ENCODE peak calls at places on chromosome 13, in nine cellular contexts. One of them, this sample, is unnamed.

GRCh38 chr13:43411741-43412140 is 375.0 kb downstream of the ENOX1 start:
- DNase-seq in H1: no peak
- DNase-seq in spleen: no peak
- DNase-seq in sigmoid colon: peak
- DNase-seq in prostate gland: no peak
- DNase-seq in GM12892: no peak
- DNase-seq in transverse colon: peak
- DNase-seq in stomach: no peak
- DNase-seq in breast epithelium: no peak
- DNase-seq in this sample: no peak

GRCh38 chr13:42707003-42707402 is 74.4 kb upstream of the FAM216B start:
- DNase-seq in GM12892: no peak
- DNase-seq in spleen: no peak
- DNase-seq in prostate gland: no peak
- DNase-seq in sigmoid colon: no peak
- DNase-seq in transverse colon: no peak
- DNase-seq in stomach: no peak
- DNase-seq in H1: no peak
- DNase-seq in breast epithelium: no peak
- DNase-seq in this sample: no peak

GRCh38 chr13:20049558-20050473 is 91.3 kb downstream of the ZMYM2 start:
- DNase-seq in breast epithelium: no peak
- DNase-seq in sigmoid colon: no peak
- DNase-seq in H1: no peak
- DNase-seq in prostate gland: no peak
- DNase-seq in stomach: no peak
- DNase-seq in GM12892: no peak
- DNase-seq in transverse colon: no peak
- DNase-seq in spleen: no peak
- DNase-seq in this sample: no peak

GRCh38 chr13:26299168-26299788 is 45.3 kb downstream of the CDK8 start:
- DNase-seq in spleen: no peak
- DNase-seq in stomach: no peak
- DNase-seq in transverse colon: no peak
- DNase-seq in sigmoid colon: no peak
- DNase-seq in prostate gland: no peak
- DNase-seq in GM12892: no peak
- DNase-seq in H1: no peak
- DNase-seq in breast epithelium: no peak
- DNase-seq in this sample: no peak

GRCh38 chr13:108306768-108307332 is 37.3 kb downstream of the TNFSF13B start:
- DNase-seq in breast epithelium: no peak
- DNase-seq in H1: no peak
- DNase-seq in sigmoid colon: no peak
- DNase-seq in GM12892: no peak
- DNase-seq in stomach: no peak
- DNase-seq in spleen: no peak
- DNase-seq in prostate gland: no peak
- DNase-seq in transverse colon: no peak
- DNase-seq in this sample: no peak

GRCh38 chr13:97043302-97043701 is 49.0 kb upstream of the OXGR1 start:
- DNase-seq in H1: no peak
- DNase-seq in breast epithelium: no peak
- DNase-seq in spleen: no peak
- DNase-seq in GM12892: no peak
- DNase-seq in stomach: no peak
- DNase-seq in transverse colon: no peak
- DNase-seq in prostate gland: no peak
- DNase-seq in sigmoid colon: no peak
- DNase-seq in this sample: no peak

GRCh38 chr13:23020246-23020843 is 160.4 kb upstream of the SGCG start:
- DNase-seq in stomach: peak
- DNase-seq in spleen: no peak
- DNase-seq in GM12892: peak
- DNase-seq in sigmoid colon: peak
- DNase-seq in prostate gland: peak
- DNase-seq in transverse colon: peak
- DNase-seq in breast epithelium: no peak
- DNase-seq in H1: peak
- DNase-seq in this sample: peak

GRCh38 chr13:31009166-31009565 is 76.7 kb downstream of the TEX26 start:
- DNase-seq in stomach: no peak
- DNase-seq in breast epithelium: no peak
- DNase-seq in prostate gland: no peak
- DNase-seq in sigmoid colon: no peak
- DNase-seq in H1: no peak
- DNase-seq in transverse colon: no peak
- DNase-seq in GM12892: no peak
- DNase-seq in spleen: no peak
- DNase-seq in this sample: no peak

DNA sequence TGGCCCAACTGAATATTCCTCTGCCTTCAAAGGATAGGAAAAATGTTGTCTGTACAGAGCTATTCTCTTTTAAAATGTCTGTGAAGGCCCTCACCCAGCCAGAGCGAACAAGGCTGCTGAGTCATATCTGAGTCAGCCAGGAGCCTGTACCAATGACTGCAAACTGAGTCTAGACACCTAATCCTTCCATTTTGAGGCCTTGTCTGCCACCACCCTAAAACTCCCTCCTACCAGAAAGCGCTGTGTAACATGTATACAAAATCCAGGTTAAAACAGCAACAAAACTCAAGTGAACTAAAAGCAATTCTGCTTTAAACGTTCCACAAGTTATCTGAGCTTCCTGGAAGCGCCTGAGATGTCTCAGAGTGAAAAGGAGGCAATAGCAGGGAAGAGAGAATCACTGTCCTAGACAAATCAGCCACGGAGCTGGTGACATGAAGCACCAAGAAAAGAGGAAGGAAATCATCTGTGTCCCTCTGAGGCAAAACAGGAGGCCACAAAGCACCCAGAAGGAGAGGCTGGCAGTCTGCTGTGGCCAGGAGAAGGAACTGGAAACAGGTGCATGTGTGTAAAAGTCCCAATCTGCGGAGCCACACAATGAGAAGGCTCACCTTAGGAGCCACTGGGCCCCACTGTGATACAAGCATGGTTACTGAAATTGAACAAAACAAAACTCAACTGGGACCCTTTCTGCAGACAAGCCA is 10.2 kb downstream of the DHRS12 start:
- DNase-seq in transverse colon: no peak
- DNase-seq in breast epithelium: no peak
- DNase-seq in GM12892: no peak
- DNase-seq in stomach: no peak
- DNase-seq in H1: no peak
- DNase-seq in spleen: no peak
- DNase-seq in sigmoid colon: peak
- DNase-seq in prostate gland: no peak
- DNase-seq in this sample: no peak
- TF ChIP-seq POLR2AphosphoS5 in transverse colon: no peak
- TF ChIP-seq POLR2AphosphoS5 in breast epithelium: no peak
- TF ChIP-seq POLR2AphosphoS5 in GM12892: peak
- TF ChIP-seq POLR2AphosphoS5 in stomach: no peak
- TF ChIP-seq POLR2AphosphoS5 in H1: no peak
- TF ChIP-seq POLR2AphosphoS5 in spleen: peak
- TF ChIP-seq POLR2AphosphoS5 in sigmoid colon: no peak
- TF ChIP-seq POLR2AphosphoS5 in prostate gland: no peak
- TF ChIP-seq POLR2AphosphoS5 in this sample: no peak

GRCh38 chr13:112731667-112732616 is 42.1 kb downstream of the ATP11A start:
- DNase-seq in spleen: peak
- DNase-seq in breast epithelium: no peak
- DNase-seq in H1: no peak
- DNase-seq in stomach: no peak
- DNase-seq in GM12892: no peak
- DNase-seq in prostate gland: no peak
- DNase-seq in transverse colon: no peak
- DNase-seq in sigmoid colon: no peak
- DNase-seq in this sample: no peak

GRCh38 chr13:112730157-112730671 is 40.4 kb downstream of the ATP11A start:
- DNase-seq in spleen: peak
- DNase-seq in prostate gland: no peak
- DNase-seq in sigmoid colon: peak
- DNase-seq in H1: no peak
- DNase-seq in stomach: peak
- DNase-seq in transverse colon: no peak
- DNase-seq in GM12892: no peak
- DNase-seq in breast epithelium: no peak
- DNase-seq in this sample: no peak

GRCh38 chr13:112728375-112729126 is 38.7 kb downstream of the ATP11A start:
- DNase-seq in stomach: no peak
- DNase-seq in transverse colon: no peak
- DNase-seq in sigmoid colon: peak
- DNase-seq in H1: no peak
- DNase-seq in spleen: peak
- DNase-seq in GM12892: no peak
- DNase-seq in breast epithelium: no peak
- DNase-seq in prostate gland: no peak
- DNase-seq in this sample: no peak

GRCh38 chr13:112727581-112727980 is 37.7 kb downstream of the ATP11A start:
- DNase-seq in prostate gland: no peak
- DNase-seq in spleen: peak
- DNase-seq in breast epithelium: no peak
- DNase-seq in stomach: no peak
- DNase-seq in transverse colon: no peak
- DNase-seq in sigmoid colon: no peak
- DNase-seq in GM12892: no peak
- DNase-seq in H1: no peak
- DNase-seq in this sample: no peak

DNA sequence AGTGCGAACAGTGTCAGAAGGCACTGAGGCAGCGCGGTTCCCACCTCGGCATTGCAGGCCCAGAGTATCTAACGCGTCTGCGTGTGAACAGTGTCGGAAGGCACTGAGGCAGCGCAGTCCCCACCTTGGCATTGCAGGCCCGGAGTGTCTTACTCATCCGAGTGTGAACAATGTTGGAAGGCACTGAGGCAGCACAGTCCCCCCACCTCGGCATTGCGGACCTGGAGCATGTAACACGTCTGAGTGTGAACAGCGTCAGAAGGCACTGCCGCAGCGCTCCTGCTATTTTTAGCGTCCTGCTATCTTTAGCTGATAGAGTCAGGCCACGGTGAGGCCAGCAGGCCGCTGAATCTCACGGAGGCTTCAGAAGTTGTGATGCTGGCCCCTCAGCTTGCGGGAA is 39.6 kb downstream of the ATP11A start:
- DNase-seq in spleen: peak
- DNase-seq in breast epithelium: no peak
- DNase-seq in H1: no peak
- DNase-seq in stomach: peak
- DNase-seq in sigmoid colon: peak
- DNase-seq in GM12892: no peak
- DNase-seq in prostate gland: no peak
- DNase-seq in transverse colon: no peak
- DNase-seq in this sample: no peak
- TF ChIP-seq POLR2A in spleen: no peak
- TF ChIP-seq POLR2A in breast epithelium: no peak
- TF ChIP-seq POLR2A in H1: no peak
- TF ChIP-seq POLR2A in stomach: no peak
- TF ChIP-seq POLR2A in sigmoid colon: no peak
- TF ChIP-seq POLR2A in GM12892: no peak
- TF ChIP-seq POLR2A in prostate gland: no peak
- TF ChIP-seq POLR2A in transverse colon: no peak
- TF ChIP-seq POLR2A in this sample: no peak

DNA sequence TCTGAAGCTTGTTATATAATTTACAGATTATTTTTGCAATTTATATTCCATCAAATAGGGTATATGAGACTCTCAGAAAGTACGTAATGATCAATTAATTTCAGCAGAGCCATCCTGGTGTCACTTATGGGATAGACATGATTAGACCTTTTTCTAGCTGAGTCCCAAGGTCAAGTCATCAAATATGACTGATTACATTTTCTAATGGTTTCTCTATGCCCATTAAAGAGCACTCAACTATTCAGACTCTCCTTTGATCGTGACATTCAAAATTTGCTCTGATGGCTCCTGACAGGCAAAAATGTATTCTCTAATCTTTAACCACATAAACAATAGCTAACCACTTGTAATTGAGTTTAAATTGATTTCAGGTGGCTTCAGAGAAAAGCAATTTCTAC is 469.2 kb downstream of the COG6 start:
- DNase-seq in stomach: no peak
- DNase-seq in breast epithelium: no peak
- DNase-seq in spleen: no peak
- DNase-seq in transverse colon: no peak
- DNase-seq in sigmoid colon: no peak
- DNase-seq in H1: no peak
- DNase-seq in prostate gland: no peak
- DNase-seq in GM12892: no peak
- DNase-seq in this sample: no peak
- TF ChIP-seq POLR2AphosphoS5 in stomach: no peak
- TF ChIP-seq POLR2AphosphoS5 in breast epithelium: no peak
- TF ChIP-seq POLR2AphosphoS5 in spleen: no peak
- TF ChIP-seq POLR2AphosphoS5 in transverse colon: no peak
- TF ChIP-seq POLR2AphosphoS5 in sigmoid colon: no peak
- TF ChIP-seq POLR2AphosphoS5 in H1: no peak
- TF ChIP-seq POLR2AphosphoS5 in prostate gland: no peak
- TF ChIP-seq POLR2AphosphoS5 in GM12892: no peak
- TF ChIP-seq POLR2AphosphoS5 in this sample: no peak

DNA sequence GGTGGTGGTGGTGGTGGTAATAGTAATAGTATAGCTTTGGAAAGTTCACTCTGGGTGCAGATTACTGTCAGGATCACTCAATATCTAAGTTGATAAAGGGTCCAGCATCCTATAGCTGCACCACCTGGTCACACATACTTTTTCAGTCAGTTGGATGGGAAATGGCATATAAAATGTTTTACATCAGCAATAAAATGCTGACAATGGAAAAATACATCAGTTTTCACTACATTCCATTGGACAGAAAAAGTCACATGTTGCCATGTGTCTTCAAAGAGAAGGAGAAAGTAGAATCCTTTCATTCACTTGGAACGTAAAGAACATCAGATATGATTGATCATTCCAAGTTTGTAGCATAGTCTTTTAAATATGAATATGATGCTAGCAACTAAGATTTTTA is 481.4 kb downstream of the SLITRK6 start:
- DNase-seq in breast epithelium: no peak
- DNase-seq in prostate gland: no peak
- DNase-seq in sigmoid colon: no peak
- DNase-seq in GM12892: no peak
- DNase-seq in stomach: no peak
- DNase-seq in transverse colon: no peak
- DNase-seq in H1: no peak
- DNase-seq in spleen: no peak
- DNase-seq in this sample: no peak
- TF ChIP-seq POLR2A in breast epithelium: no peak
- TF ChIP-seq POLR2A in prostate gland: no peak
- TF ChIP-seq POLR2A in sigmoid colon: no peak
- TF ChIP-seq POLR2A in GM12892: no peak
- TF ChIP-seq POLR2A in stomach: no peak
- TF ChIP-seq POLR2A in transverse colon: no peak
- TF ChIP-seq POLR2A in H1: no peak
- TF ChIP-seq POLR2A in spleen: no peak
- TF ChIP-seq POLR2A in this sample: no peak

GRCh38 chr13:39037410-39037879 is 444 bp downstream of the PROSER1 start:
- DNase-seq in sigmoid colon: peak
- DNase-seq in prostate gland: no peak
- DNase-seq in transverse colon: no peak
- DNase-seq in spleen: no peak
- DNase-seq in GM12892: no peak
- DNase-seq in H1: no peak
- DNase-seq in breast epithelium: no peak
- DNase-seq in stomach: no peak
- DNase-seq in this sample: no peak
- TF ChIP-seq POLR2AphosphoS5 in sigmoid colon: no peak
- TF ChIP-seq POLR2AphosphoS5 in prostate gland: no peak
- TF ChIP-seq POLR2AphosphoS5 in transverse colon: no peak
- TF ChIP-seq POLR2AphosphoS5 in spleen: no peak
- TF ChIP-seq POLR2AphosphoS5 in GM12892: no peak
- TF ChIP-seq POLR2AphosphoS5 in H1: no peak
- TF ChIP-seq POLR2AphosphoS5 in breast epithelium: no peak
- TF ChIP-seq POLR2AphosphoS5 in stomach: no peak
- TF ChIP-seq POLR2AphosphoS5 in this sample: no peak